ENCODE peak calls at places on chromosomes 1 and 21, in nine cellular contexts. B is lower lobe of right lung, C is iPS DF 6.9, D is ovary, W is pancreas, S is BJ, R is GM06990, T is cardiac muscle cell, J is body of pancreas. X is an unnamed sample. For H3K36me3, the result is how much of the 10 kb centered on the place peaks cover.

GRCh38 chr1:201888282-201889033 is at the start of gene SHISA4:
- DNase-seq in B (peak), C (no peak), D (peak), W (peak), S (no peak), R (no peak), T (peak), J (peak), X (peak)

GRCh38 chr1:170356585-170356984 is 175.4 kb upstream of the GORAB start:
- DNase-seq in B (no peak), C (no peak), D (no peak), W (no peak), S (no peak), R (no peak), T (no peak), J (no peak), X (no peak)

GRCh38 chr21:39071623-39072214 is 111.5 kb downstream of the PSMG1 start:
- DNase-seq in B (no peak), C (no peak), D (no peak), W (no peak), S (peak), R (no peak), T (no peak), J (no peak), X (no peak)

GRCh38 chr1:63902844-63903589 is 129.2 kb downstream of the ROR1 start:
- DNase-seq in B (no peak), C (no peak), D (no peak), W (no peak), S (no peak), R (no peak), T (no peak), J (peak), X (no peak)

GRCh38 chr1:186008920-186009737 is 274.9 kb downstream of the HMCN1 start:
- DNase-seq in B (no peak), C (no peak), D (no peak), W (no peak), S (no peak), R (no peak), T (no peak), J (no peak), X (no peak)

GRCh38 chr1:189597083-189597482 is 880.6 kb downstream of the BRINP3 start:
- DNase-seq in B (peak), C (no peak), D (no peak), W (no peak), S (no peak), R (no peak), T (no peak), J (no peak), X (no peak)

GRCh38 chr1:38991638-38992449 is 768 bp downstream of the AKIRIN1 start:
- DNase-seq in B (peak), C (no peak), D (no peak), W (no peak), S (no peak), R (peak), T (peak), J (peak), X (peak)

GRCh38 chr21:35703704-35704103 is 356.6 kb downstream of the SETD4 start:
- DNase-seq in B (no peak), C (no peak), D (no peak), W (no peak), S (no peak), R (no peak), T (no peak), J (no peak), X (no peak)

GRCh38 chr1:45789601-45790000 is 13.8 kb upstream of the MAST2 start:
- DNase-seq in B (no peak), C (no peak), D (no peak), W (no peak), S (no peak), R (no peak), T (no peak), J (no peak), X (no peak)

GRCh38 chr1:2606806-2607680 is 20.5 kb downstream of the PRXL2B start:
- DNase-seq in B (peak), C (no peak), D (no peak), W (peak), S (no peak), R (no peak), T (no peak), J (no peak), X (peak)

GRCh38 chr1:201917362-201918033 is 28.8 kb downstream of the SHISA4 start:
- DNase-seq in B (no peak), C (no peak), D (no peak), W (peak), S (peak), R (no peak), T (no peak), J (peak), X (no peak)

GRCh38 chr1:203672354-203672753 is 45.7 kb downstream of the ATP2B4 start:
- DNase-seq in B (no peak), C (no peak), D (no peak), W (peak), S (peak), R (no peak), T (peak), J (peak), X (no peak)

GRCh38 chr1:180397190-180397589 is 105.2 kb downstream of the ACBD6 start:
- DNase-seq in B (no peak), C (no peak), D (no peak), W (no peak), S (no peak), R (no peak), T (no peak), J (no peak), X (no peak)

GRCh38 chr1:44245066-44245465 is 31.8 kb downstream of the DMAP1 start:
- DNase-seq in B (no peak), C (no peak), D (no peak), W (no peak), S (no peak), R (no peak), T (peak), J (no peak), X (no peak)

GRCh38 chr1:2564815-2565415 is 8.7 kb downstream of the TNFRSF14 start:
- DNase-seq in B (no peak), C (no peak), D (no peak), W (peak), S (no peak), R (no peak), T (no peak), J (no peak), X (peak)

GRCh38 chr1:169163059-169163458 is 56.6 kb downstream of the ATP1B1 start:
- DNase-seq in B (no peak), C (no peak), D (no peak), W (no peak), S (no peak), R (peak), T (no peak), J (no peak), X (no peak)

GRCh38 chr1:27057389-27057788 is 44.7 kb upstream of the TENT5B start:
- DNase-seq in B (no peak), C (no peak), D (no peak), W (no peak), S (no peak), R (no peak), T (no peak), J (no peak), X (no peak)

GRCh38 chr1:174225499-174226204 is 66.3 kb downstream of the RABGAP1L start:
- DNase-seq in B (no peak), C (no peak), D (no peak), W (no peak), S (no peak), R (no peak), T (no peak), J (no peak), X (no peak)

GRCh38 chr21:46662367-46662654 is 26.8 kb downstream of the PRMT2 start:
- DNase-seq in B (no peak), C (no peak), D (no peak), W (no peak), S (no peak), R (no peak), T (no peak), J (no peak), X (peak)

GRCh38 chr1:232166942-232167341 is 463.0 kb downstream of the SIPA1L2 start:
- DNase-seq in B (no peak), C (no peak), D (no peak), W (no peak), S (no peak), R (no peak), T (no peak), J (no peak), X (no peak)

GRCh38 chr1:147496571-147496970 is 44.7 kb upstream of the BCL9 start:
- DNase-seq in B (no peak), C (no peak), D (peak), W (peak), S (no peak), R (no peak), T (no peak), J (peak), X (no peak)

GRCh38 chr1:7667625-7668218 is 103.4 kb upstream of the VAMP3 start:
- DNase-seq in B (peak), C (peak), D (peak), W (peak), S (no peak), R (peak), T (peak), J (peak), X (peak)

GRCh38 chr1:5603353-5604104 is 388.7 kb downstream of the NPHP4 start:
- DNase-seq in B (no peak), C (no peak), D (no peak), W (no peak), S (no peak), R (no peak), T (no peak), J (no peak), X (no peak)

GRCh38 chr21:26964379-26964778 is 2.5 kb downstream of the ADAMTS5 start:
- DNase-seq in B (no peak), C (no peak), D (peak), W (no peak), S (no peak), R (no peak), T (no peak), J (peak), X (peak)

GRCh38 chr1:51819810-51820209 is 58.7 kb downstream of the NRDC start:
- DNase-seq in B (no peak), C (no peak), D (no peak), W (no peak), S (peak), R (no peak), T (no peak), J (no peak), X (no peak)
- H3K36me3 ChIP-seq in B (half or more), C (under half), D (under half), W (under half), S (under half), R (under half), T (under half), J (under half), X (under half)

DNA sequence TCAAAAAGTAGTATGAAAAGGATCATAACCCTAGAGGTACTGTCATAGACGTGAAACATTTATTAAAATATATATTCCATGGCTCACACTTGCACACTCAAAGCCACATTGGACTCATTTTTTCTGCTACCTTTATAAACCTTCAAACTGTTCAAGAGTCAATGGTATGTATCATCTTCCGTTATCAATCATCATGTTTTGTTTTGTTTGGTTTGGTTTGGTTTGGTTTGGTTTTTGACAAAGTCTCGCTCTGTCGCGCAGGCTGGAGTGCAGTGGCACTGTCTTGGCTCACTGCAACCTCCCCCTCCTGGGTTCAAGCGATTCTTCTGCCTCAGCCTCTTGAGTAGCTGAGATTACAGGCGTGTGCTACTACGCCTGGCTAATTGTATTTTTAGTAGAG is 1.8 kb downstream of the IFNAR2 start:
- DNase-seq in B (no peak), C (no peak), D (no peak), W (no peak), S (no peak), R (peak), T (no peak), J (no peak), X (no peak)
- H3K4me3 ChIP-seq in B (peak), C (no peak), D (no peak), W (no peak), S (no peak), R (peak), T (peak), J (no peak), X (no peak)

DNA sequence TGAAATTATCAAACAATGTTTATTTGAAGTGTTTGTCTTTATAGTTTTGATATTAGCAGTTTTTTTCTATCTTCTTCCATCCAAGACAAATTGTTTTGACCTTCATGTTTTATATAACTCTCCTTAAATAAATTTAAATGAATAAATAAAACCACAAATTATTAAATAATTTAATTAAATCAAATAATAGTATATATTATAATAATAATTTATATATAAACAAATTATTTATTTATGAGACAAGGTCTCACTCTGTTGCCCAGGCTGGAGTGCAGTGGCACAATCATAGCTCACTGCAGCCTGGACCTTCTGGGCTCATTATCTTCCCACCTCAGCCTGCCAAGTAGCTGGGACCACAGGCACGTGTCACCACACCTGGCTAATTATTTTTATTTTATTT is 12.4 kb upstream of the PWP2 start:
- DNase-seq in B (no peak), C (no peak), D (no peak), W (no peak), S (no peak), R (no peak), T (no peak), J (no peak), X (no peak)
- H3K36me3 ChIP-seq in B (half or more), C (under half), D (under half), W (under half), S (under half), R (under half), T (under half), J (under half), X (under half)

DNA sequence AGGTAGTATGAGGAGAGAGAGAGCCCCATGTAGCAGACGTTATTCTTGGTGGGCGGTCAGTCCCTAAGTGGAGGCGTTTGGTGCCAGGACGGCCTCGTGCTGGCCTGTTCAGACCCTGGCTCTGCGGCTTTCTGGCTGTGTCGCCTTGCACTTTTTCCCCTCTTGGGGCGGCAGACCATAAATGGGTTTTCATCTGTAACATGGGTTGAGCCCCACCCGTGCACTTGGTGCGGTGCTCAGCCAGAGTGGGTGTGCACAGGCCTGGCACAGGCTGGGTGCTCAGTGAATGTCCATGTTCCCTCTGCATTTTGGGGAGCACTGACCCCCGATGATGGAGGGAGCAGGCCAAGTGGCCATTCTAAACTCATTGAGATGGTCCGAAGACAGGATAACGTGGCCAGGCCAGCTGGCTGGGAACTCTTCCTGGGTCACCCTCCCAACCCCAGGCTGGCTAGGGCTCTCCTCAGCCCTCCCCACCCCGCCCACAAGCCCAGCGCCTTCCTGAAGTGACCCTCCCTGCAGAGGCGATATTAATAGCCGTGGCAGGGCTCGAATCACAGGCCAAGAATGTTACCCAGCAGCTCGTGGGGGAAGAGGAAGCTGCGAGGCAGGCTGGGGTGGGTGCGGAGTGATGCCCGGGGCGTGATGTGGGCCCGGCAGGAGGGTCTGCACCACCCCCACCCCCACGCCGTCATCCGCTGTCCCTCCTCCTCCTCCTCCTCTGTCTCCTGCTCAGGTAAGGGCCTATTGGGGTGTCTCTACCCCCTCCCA is 78.5 kb downstream of the ARHGEF10L start:
- DNase-seq in B (peak), C (no peak), D (no peak), W (no peak), S (no peak), R (no peak), T (peak), J (peak), X (no peak)
- H3K4me3 ChIP-seq in B (peak), C (no peak), D (no peak), W (no peak), S (no peak), R (no peak), T (no peak), J (no peak), X (no peak)

GRCh38 chr1:111191496-111191895 is 8.9 kb downstream of the DENND2D start:
- DNase-seq in B (no peak), C (no peak), D (no peak), W (no peak), S (peak), R (no peak), T (no peak), J (no peak), X (no peak)
- H3K36me3 ChIP-seq in B (half or more), C (under half), D (under half), W (under half), S (under half), R (under half), T (under half), J (under half), X (under half)